ENCODE peak calls at places on chromosomes 3 and 15, in ten cellular contexts. N is GM12864, O is mesendoderm, E is osteoblast, B is Caco-2, D is SJSA1, M is breast epithelium, W is AG04450, U is foreskin fibroblast, P is OCI-LY7. S is an unnamed sample.

GRCh38 chr15:67090297-67091072 is 25.1 kb downstream of the SMAD3 start:
- DNase-seq in U (no peak), E (peak; percentile 58), N (no peak), M (no peak), W (no peak), D (no peak), O (no peak), B (no peak), P (no peak), S (no peak)

GRCh38 chr3:38986901-38987300 is 64.8 kb downstream of the SCN11A start:
- DNase-seq in M (no peak), N (no peak), B (no peak), W (no peak), D (no peak), E (no peak), U (no peak), O (no peak), P (no peak), S (no peak)

GRCh38 chr3:71127052-71127451 is 456.5 kb downstream of the FOXP1 start:
- DNase-seq in B (no peak), U (no peak), O (no peak), M (no peak), D (no peak), N (no peak), P (peak; percentile 37), E (no peak), W (no peak), S (no peak)

GRCh38 chr3:23488618-23489017 is 285.5 kb downstream of the UBE2E2 start:
- DNase-seq in M (no peak), P (no peak), N (no peak), D (no peak), E (no peak), O (no peak), U (no peak), W (no peak), B (no peak), S (no peak)

GRCh38 chr3:19641408-19641807 is 292.6 kb downstream of the EFHB start:
- DNase-seq in E (no peak), D (no peak), U (no peak), M (no peak), O (no peak), B (no peak), N (no peak), W (no peak), P (no peak), S (no peak)

GRCh38 chr3:73353661-73354217 is 271.0 kb downstream of the PDZRN3 start:
- DNase-seq in W (no peak), O (peak; percentile 31), D (no peak), U (no peak), M (no peak), E (no peak), N (no peak), P (no peak), B (no peak), S (no peak)

GRCh38 chr15:59998256-59999063 is 5.7 kb upstream of the FOXB1 start:
- DNase-seq in O (no peak), U (no peak), D (no peak), W (no peak), P (no peak), M (no peak), E (peak; percentile 75), B (no peak), N (no peak), S (no peak)

GRCh38 chr15:73857193-73857920 is 16.0 kb upstream of the TBC1D21 start:
- DNase-seq in N (no peak), B (peak; percentile 5), E (no peak), D (peak; percentile 16), O (no peak), M (no peak), U (no peak), P (no peak), W (no peak), S (no peak)

GRCh38 chr3:136617123-136617700 is 135.0 kb downstream of the STAG1 start:
- DNase-seq in B (peak; percentile 45), D (no peak), P (no peak), E (no peak), N (no peak), W (no peak), O (peak; percentile 49), U (no peak), M (no peak), S (no peak)

GRCh38 chr3:8445861-8446260 is 55.8 kb upstream of the LMCD1 start:
- DNase-seq in D (no peak), W (peak; percentile 80), N (no peak), P (no peak), B (no peak), U (peak; percentile 83), M (no peak), O (no peak), E (peak; percentile 88), S (peak; percentile 99)

GRCh38 chr15:71485094-71485693 is 325.2 kb upstream of the NR2E3 start:
- DNase-seq in B (no peak), W (no peak), N (no peak), D (no peak), M (no peak), E (no peak), O (peak; percentile 44), P (no peak), U (no peak), S (no peak)

GRCh38 chr3:63193647-63194046 is 84.5 kb upstream of the SYNPR start:
- DNase-seq in M (no peak), E (no peak), P (peak; percentile 61), N (no peak), B (no peak), D (no peak), U (peak; percentile 4), W (no peak), O (peak; percentile 49), S (peak; percentile 28)

GRCh38 chr3:9168230-9168629 is 81.2 kb downstream of the SRGAP3 start:
- DNase-seq in E (no peak), M (peak; percentile 63), U (no peak), W (no peak), D (no peak), N (peak; percentile 91), P (peak; percentile 78), B (no peak), O (peak; percentile 48), S (no peak)

DNA sequence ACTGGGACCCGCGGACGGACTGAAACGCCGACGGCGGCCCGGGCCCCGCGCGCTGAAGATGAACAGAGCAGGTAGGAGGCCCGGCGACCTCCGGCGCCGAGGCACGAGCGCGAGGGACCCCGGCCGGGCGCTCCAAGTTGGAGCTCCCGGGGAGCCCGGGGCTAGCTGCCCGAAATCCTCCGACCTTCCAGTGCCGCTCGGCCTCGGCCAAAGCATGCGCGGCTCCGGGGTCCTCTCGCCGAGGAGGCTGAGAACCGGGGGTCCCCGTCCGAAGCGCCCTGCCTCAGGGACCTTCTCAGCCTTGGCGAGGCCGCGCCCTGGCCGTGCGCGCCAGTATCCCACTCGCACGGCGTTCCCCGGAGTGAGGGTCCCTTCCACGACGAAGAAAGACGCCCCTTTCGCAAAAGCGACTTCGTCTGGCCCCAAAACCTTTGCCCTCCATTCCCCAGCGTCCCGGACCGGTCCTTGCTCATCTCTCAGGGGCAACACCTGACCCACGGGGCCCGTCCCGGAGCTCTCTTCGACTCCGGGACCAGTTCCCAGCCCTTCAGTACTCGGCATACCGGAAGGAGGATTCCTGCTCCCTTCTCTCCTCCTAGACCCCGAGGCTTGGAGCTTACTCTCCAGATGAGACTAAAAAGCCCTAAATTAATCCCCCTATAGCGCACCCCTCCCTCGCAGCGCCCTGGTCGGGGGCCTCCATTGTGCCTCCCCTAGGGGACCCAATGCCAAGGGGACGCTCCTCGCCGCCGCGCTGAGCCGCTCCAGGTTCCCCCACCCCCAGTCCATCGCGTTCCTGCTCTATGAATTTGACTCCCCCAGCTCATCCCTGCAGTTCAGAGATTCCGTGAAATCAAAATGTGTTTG is 7.7 kb upstream of the FGD5 start:
- DNase-seq in B (no peak), P (no peak), E (no peak), U (no peak), M (no peak), W (no peak), D (no peak), O (peak; percentile 58), N (no peak), S (no peak)
- H3K4me3 ChIP-seq in B (no peak overlapping the region), P (no peak overlapping the region), E (no peak overlapping the region), U (no peak overlapping the region), M (peak overlapping the region; percentile 76), W (no peak overlapping the region), D (no peak overlapping the region), O (peak overlapping the region; percentile 55), N (no peak overlapping the region), S (no peak overlapping the region)

GRCh38 chr3:76352069-76352847 is 566.9 kb upstream of the ZNF717 start:
- DNase-seq in P (no peak), U (no peak), N (no peak), B (no peak), E (no peak), W (no peak), M (no peak), D (no peak), O (no peak), S (no peak)

GRCh38 chr3:76349715-76350480 is 564.5 kb upstream of the ZNF717 start:
- DNase-seq in W (no peak), M (no peak), O (no peak), P (no peak), D (no peak), E (no peak), B (no peak), N (no peak), U (no peak), S (no peak)

GRCh38 chr3:76352848-76353130 is 567.4 kb upstream of the ZNF717 start:
- DNase-seq in N (no peak), E (no peak), D (no peak), P (no peak), B (no peak), M (no peak), U (no peak), W (no peak), O (no peak), S (no peak)

GRCh38 chr3:76353683-76354082 is 568.3 kb upstream of the ZNF717 start:
- DNase-seq in U (no peak), O (no peak), E (no peak), B (no peak), M (no peak), P (no peak), D (no peak), N (no peak), W (no peak), S (no peak)
- H3K4me3 ChIP-seq in U (no peak overlapping the region), O (no peak overlapping the region), E (no peak overlapping the region), B (no peak overlapping the region), M (no peak overlapping the region), P (no peak overlapping the region), D (no peak overlapping the region), N (no peak overlapping the region), W (no peak overlapping the region), S (no peak overlapping the region)

GRCh38 chr3:69562001-69562400 is 176.1 kb upstream of the FRMD4B start:
- DNase-seq in E (no peak), B (no peak), O (no peak), W (no peak), U (no peak), M (no peak), P (no peak), N (no peak), D (no peak), S (peak; percentile 43)
- H3K4me3 ChIP-seq in E (no peak overlapping the region), B (no peak overlapping the region), O (no peak overlapping the region), W (no peak overlapping the region), U (no peak overlapping the region), M (no peak overlapping the region), P (no peak overlapping the region), N (no peak overlapping the region), D (no peak overlapping the region), S (no peak overlapping the region)

DNA sequence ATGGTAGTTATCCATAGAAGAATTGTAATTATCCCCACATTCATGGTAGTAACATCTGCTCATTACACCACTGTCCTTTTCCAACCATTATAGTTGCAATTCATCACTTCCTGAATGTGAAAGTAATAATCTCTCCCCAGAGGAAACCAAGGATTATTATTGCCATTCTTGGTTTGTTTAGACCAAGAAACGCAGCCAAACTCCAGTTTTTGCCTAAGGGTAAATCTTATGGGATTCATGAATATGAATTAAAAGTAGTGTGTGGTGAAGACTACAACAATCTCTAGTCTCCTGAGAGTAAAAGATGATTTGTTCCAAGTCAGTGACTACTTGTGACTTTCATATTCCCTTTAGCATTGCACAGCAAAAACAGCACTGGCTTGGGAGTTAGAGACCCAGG is 45.7 kb upstream of the ABI3BP start:
- DNase-seq in O (no peak), U (no peak), W (no peak), P (no peak), E (no peak), D (no peak), N (no peak), M (no peak), B (no peak), S (no peak)
- H3K4me3 ChIP-seq in O (no peak overlapping the region), U (no peak overlapping the region), W (no peak overlapping the region), P (no peak overlapping the region), E (no peak overlapping the region), D (no peak overlapping the region), N (no peak overlapping the region), M (no peak overlapping the region), B (no peak overlapping the region), S (no peak overlapping the region)

S was measured in choroid plexus epithelial cell.